ENCODE peak calls at places on chromosomes 12 and 14, in four cellular contexts. K, Z, H and D are unnamed samples.

GRCh38 chr12:29299613-29300012 is 81.4 kb downstream of the ERGIC2 start:
- DNase-seq in K (no peak), Z (no peak), H (no peak), D (no peak)

GRCh38 chr12:52443966-52444365 is 8.0 kb downstream of the KRT6B start:
- DNase-seq in K (no peak), Z (no peak), H (no peak), D (no peak)

GRCh38 chr12:47942327-47943230 is 20.8 kb upstream of the TMEM106C start:
- DNase-seq in K (peak), Z (peak), H (no peak), D (no peak)

GRCh38 chr12:112340983-112341840 is 41.0 kb downstream of the HECTD4 start:
- DNase-seq in K (no peak), Z (no peak), H (no peak), D (no peak)

GRCh38 chr12:117875652-117876491 is 92.9 kb downstream of the KSR2 start:
- DNase-seq in K (no peak), Z (no peak), H (no peak), D (no peak)

GRCh38 chr14:55438066-55438683 is 2.2 kb downstream of the TBPL2 start:
- DNase-seq in K (peak), Z (peak), H (no peak), D (peak)

GRCh38 chr14:66311935-66312334 is 174.2 kb upstream of the CCDC196 start:
- DNase-seq in K (no peak), Z (no peak), H (no peak), D (no peak)

GRCh38 chr12:110585231-110585799 is 2.2 kb upstream of the PPTC7 start:
- DNase-seq in K (no peak), Z (no peak), H (no peak), D (no peak)

GRCh38 chr12:127416796-127417195 is 850.2 kb upstream of the TMEM132C start:
- DNase-seq in K (no peak), Z (no peak), H (no peak), D (no peak)

GRCh38 chr12:78966926-78967325 is 102.4 kb downstream of the SYT1 start:
- DNase-seq in K (no peak), Z (no peak), H (no peak), D (no peak)
- TF ChIP-seq HDAC2 in K (no peak), Z (no peak), H (no peak), D (no peak)

DNA sequence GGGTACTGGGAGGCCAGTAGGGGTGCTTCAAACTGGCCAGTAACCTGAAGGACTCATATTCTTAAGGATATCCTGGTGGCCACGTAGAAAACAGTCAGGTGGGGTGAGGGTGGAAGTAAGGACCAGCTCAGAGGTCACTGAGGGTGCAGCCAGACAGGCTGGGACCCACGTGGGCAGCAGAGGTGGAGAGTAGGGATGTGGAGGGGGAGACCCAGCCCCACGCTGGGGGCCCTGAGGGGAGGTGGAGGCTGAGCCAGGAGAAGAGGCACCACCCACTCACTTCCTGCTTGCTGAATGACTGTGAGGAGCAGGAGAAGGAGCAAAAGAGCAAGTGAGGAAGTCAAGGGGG is 12.6 kb upstream of the SERPINA3 start:
- DNase-seq in K (no peak), Z (no peak), H (no peak), D (peak)
- TF ChIP-seq ESRRA in K (no peak), Z (no peak), H (no peak), D (no peak)

GRCh38 chr12:54925319-54925718 is 59.2 kb downstream of the TESPA1 start:
- DNase-seq in K (no peak), Z (no peak), H (no peak), D (no peak)
- TF ChIP-seq HDAC2 in K (no peak), Z (no peak), H (no peak), D (no peak)

DNA sequence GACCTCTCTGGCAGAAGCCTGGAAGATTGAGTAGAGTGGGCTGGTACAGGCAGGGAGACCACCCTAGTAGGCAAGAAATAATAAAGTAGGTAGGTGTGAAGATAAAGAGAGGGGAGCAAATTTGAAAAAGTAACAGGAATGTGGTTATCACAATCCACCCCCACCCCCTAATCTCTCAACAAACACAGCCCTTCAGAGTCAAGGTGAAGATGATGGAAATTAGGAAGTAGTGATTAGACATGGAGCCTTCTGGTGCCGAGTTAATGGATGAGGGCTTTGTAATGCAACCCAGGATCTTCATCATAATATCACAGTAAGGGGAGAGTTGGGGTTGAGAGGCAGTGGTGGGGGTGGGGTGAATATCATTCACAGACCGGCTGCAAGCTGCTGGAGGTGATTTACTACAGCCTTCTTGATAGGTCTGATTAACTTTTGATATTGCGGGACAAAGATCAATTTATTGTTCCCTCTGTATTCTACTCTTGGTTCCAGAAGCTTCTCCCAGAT is 29.2 kb upstream of the CRY1 start:
- DNase-seq in K (no peak), Z (no peak), H (no peak), D (no peak)
- TF ChIP-seq ESRRA in K (no peak), Z (no peak), H (no peak), D (no peak)

GRCh38 chr14:104521816-104522745 is 57.5 kb upstream of the C14orf180 start:
- DNase-seq in K (no peak), Z (no peak), H (no peak), D (no peak)
- TF ChIP-seq HDAC2 in K (no peak), Z (no peak), H (no peak), D (no peak)

DNA sequence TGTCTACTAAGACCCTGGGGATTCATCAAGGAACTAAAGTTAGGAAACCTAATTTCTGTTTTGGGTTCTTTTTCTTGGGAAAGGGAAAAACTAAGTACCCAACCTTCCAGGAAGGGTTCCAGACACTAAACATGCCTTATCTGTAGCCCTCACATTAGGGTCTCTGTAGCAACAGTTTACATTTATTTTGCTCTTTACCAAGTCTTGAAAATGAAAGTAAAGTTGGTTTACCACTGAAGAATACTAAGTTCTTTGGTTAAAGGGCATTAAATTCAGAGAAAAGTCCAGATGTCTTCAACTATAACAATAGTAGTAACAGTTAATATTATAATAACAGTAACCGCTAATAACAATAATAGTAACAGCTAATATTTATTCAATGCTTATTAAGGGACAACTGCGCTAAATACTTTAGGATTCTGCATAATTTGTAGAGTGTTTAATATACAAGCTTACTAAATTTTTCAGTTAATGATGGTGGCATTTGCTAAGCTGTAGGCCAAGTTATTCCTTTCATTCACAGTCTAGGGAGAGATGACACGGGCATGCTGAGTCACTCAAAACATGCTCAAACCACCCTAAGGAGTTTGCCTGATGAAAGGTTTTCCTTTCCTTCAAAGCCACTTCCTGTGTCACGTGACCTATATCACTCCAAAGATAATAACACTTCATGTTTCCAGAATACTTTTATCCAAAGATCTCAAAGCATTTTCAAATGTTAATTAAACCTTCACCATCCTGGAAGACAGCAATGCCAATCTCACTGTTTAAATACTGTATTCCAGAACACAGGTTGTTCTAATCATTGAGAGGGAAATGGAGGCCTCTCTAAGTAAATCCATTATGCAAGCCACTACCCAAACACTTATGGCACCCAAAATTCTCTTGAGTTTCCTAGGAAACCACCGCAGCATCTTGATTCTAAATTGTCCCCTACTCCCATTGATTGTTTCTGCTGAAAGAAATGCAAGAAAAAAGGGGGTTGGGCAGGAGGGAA is 207.2 kb upstream of the CDKN3 start:
- DNase-seq in K (no peak), Z (no peak), H (no peak), D (no peak)
- TF ChIP-seq ESRRA in K (no peak), Z (no peak), H (no peak), D (no peak)

DNA sequence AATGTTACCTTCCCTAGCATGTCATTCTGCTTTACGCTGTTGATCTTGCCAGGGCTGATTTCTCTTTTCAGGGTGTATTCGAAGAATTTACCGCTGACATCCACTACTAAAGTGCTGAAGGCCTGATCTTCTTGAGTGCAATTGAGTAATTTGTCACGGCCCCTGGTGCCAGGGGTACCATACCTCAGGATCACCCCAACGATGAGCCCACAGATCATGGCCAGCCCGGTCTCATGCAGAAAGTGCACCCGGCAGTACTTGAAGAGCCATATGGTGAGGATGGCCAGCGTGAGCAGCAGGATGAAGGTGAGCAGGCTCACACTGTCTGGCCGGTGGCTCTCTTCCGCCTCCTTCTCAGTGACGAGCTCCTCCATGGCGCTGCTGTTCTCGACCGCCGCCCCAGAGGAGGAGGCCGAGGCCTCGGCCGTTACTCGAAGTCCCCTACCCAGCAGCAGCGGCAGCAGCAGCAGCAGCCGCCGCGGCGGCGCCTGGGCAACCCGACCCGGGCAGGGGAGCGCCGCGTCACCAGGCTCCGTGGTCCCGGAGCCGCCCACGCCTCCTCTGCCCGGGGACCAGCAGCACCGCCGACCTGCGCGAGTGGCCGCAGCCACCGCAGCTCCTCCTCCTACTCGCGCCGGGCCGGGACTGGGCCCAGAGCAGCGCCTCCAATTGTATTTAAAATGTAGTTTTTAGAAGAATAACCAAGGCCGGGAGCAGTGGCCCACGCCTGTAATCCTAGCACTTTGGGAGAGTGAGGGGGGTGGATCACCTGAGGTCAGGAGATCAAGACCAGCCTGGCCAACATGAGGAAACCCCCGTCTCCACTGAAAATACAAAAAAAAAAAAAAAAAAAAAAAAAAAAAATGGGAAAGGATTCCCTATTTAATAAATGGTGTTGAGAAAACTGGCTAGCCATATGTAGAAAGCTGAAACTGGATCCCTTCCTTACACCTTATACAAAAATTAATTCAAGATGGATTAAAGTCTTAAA is 58.5 kb upstream of the TMPO start:
- DNase-seq in K (no peak), Z (peak), H (no peak), D (no peak)
- TF ChIP-seq HDAC2 in K (no peak), Z (no peak), H (no peak), D (no peak)

GRCh38 chr12:75765170-75766059 is 254.0 kb upstream of the KRR1 start:
- DNase-seq in K (no peak), Z (no peak), H (no peak), D (no peak)
- TF ChIP-seq ESRRA in K (no peak), Z (no peak), H (no peak), D (no peak)

DNA sequence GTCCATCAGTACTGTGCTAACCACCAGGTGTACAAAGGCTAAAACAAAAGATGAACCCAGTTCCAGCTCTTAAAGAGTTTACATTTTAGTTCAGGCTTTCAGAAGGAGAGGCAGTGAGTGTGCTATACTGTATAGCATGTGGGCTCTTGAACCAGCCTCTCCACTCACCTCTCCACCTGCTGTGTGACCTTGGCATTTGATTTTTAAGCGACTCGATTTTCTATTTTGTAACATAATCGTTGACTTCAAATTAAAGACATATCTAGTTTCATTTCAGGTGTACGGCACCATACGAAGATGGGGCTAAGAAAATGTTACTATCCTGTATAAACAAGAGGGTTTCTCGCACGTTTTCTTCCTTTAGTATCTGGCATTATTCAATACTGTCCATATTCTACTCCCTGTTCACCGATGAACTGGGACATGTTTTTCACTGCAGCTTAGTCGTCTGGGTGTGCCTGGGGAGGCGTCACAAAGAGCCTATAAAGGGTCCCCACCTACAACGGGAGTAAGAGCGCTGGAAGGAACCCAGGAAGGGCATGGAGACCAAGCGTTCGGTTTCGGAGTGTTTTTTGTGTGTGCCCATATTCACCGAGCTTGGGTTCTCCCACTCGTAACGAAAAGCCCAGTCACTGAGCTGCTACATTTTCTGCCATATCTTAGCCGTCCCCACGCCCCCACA is 752 bp upstream of the USP15 start:
- DNase-seq in K (peak), Z (no peak), H (no peak), D (peak)
- TF ChIP-seq HDAC2 in K (no peak), Z (no peak), H (no peak), D (no peak)